ENCODE peak calls at places on chromosomes 2 and 18, in four cellular contexts. T is IMR-90, I is H9, D is H1. J is an unnamed sample.

GRCh38 chr2:129056309-129056958 is 737.8 kb upstream of the HS6ST1 start:
- DNase-seq in T (no peak), I (no peak), D (no peak), J (no peak)

GRCh38 chr18:63775166-63775730 is at the start of gene SERPINB7:
- DNase-seq in T (peak), I (no peak), D (no peak), J (peak)

GRCh38 chr2:169050476-169051240 is 18.7 kb upstream of the DHRS9 start:
- DNase-seq in T (no peak), I (no peak), D (no peak), J (no peak)

GRCh38 chr2:157692768-157693167 is 64.1 kb upstream of the ACVR1C start:
- DNase-seq in T (peak), I (no peak), D (no peak), J (peak)

GRCh38 chr2:9663008-9663879 is 32.4 kb upstream of the YWHAQ start:
- DNase-seq in T (no peak), I (no peak), D (no peak), J (no peak)

GRCh38 chr2:70141754-70142589 is 48.8 kb downstream of the C2orf42 start:
- DNase-seq in T (peak), I (peak), D (peak), J (peak)

GRCh38 chr2:215105607-215106354 is 32.6 kb downstream of the ABCA12 start:
- DNase-seq in T (peak), I (no peak), D (no peak), J (peak)

GRCh38 chr2:241728627-241729026 is 5.8 kb upstream of the D2HGDH start:
- DNase-seq in T (no peak), I (no peak), D (no peak), J (no peak)

GRCh38 chr2:68799138-68799537 is 64.5 kb downstream of the ARHGAP25 start:
- DNase-seq in T (no peak), I (no peak), D (no peak), J (no peak)

GRCh38 chr2:111896007-111896406 is 2.4 kb upstream of the MERTK start:
- DNase-seq in T (no peak), I (no peak), D (no peak), J (no peak)

GRCh38 chr2:128314348-128315121 is 4.1 kb downstream of the HS6ST1 start:
- DNase-seq in T (no peak), I (no peak), D (no peak), J (no peak)

GRCh38 chr2:159612255-159612901 is 4.0 kb downstream of the BAZ2B start:
- DNase-seq in T (peak), I (no peak), D (no peak), J (peak)

GRCh38 chr2:128970332-128971116 is 651.9 kb upstream of the HS6ST1 start:
- DNase-seq in T (no peak), I (no peak), D (no peak), J (no peak)

GRCh38 chr2:52343010-52343409 is 1311.1 kb upstream of the NRXN1 start:
- DNase-seq in T (no peak), I (no peak), D (no peak), J (no peak)

GRCh38 chr2:155708052-155708451 is 624.5 kb downstream of the NR4A2 start:
- DNase-seq in T (no peak), I (no peak), D (no peak), J (no peak)

GRCh38 chr2:165293439-165294420 is 54.5 kb downstream of the SCN2A start:
- DNase-seq in T (peak), I (peak), D (no peak), J (peak)

GRCh38 chr2:195105581-195105980 is 551.4 kb upstream of the SLC39A10 start:
- DNase-seq in T (no peak), I (no peak), D (no peak), J (no peak)

GRCh38 chr2:173806761-173807160 is 158.4 kb downstream of the SP3 start:
- DNase-seq in T (peak), I (no peak), D (peak), J (no peak)

GRCh38 chr2:65663831-65664407 is 231.5 kb upstream of the SPRED2 start:
- DNase-seq in T (no peak), I (no peak), D (no peak), J (peak)

GRCh38 chr2:70726186-70726585 is 41.8 kb downstream of the ADD2 start:
- DNase-seq in T (no peak), I (peak), D (peak), J (no peak)

GRCh38 chr18:27713727-27714080 is 463.2 kb downstream of the CDH2 start:
- DNase-seq in T (peak), I (no peak), D (no peak), J (peak)

DNA sequence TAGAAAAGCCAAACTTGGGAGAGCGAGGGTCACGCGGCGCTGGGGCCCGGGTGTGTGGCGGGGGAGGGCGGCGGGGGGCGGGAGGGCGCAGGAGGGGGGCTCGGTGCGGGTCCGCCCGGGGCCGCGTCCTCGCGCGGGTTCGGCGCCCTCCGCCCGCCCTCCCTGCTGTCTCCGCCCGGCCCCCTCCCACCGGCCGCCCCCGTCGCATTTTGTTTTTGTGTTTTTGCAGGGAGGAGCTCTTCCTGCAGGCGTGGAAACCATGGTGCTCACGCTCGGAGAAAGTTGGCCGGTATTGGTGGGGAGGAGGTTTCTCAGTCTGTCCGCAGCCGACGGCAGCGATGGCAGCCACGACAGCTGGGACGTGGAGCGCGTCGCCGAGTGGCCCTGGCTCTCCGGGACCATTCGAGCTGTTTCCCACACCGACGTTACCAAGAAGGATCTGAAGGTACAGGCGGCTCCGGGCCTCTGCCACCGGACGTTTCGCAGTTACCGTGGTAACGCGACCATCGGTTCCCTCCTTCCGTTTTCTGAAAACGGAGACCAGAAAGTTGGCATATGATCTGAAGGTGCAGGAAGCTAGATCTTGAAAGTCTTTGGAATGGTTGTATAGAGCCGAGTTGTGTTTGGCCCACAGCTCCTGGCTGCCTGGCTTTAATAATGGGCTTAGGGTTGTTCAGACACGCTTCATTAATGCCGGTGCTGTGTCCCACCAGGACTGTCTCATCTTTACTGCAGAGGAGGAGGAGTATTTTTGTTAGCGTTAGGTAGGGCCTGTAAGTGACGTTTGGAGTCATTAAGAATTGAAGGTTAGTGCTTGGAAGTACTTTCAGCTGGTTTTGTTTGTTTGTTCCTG is 844 bp downstream of the KDM3A start:
- DNase-seq in T (peak), I (peak), D (peak), J (peak)
- H4K91ac ChIP-seq in T (peak), I (no peak), D (no peak), J (no peak)

GRCh38 chr2:64067326-64067725 is 48.1 kb upstream of the VPS54 start:
- DNase-seq in T (no peak), I (no peak), D (no peak), J (no peak)
- H3K18ac ChIP-seq in T (no peak), I (no peak), D (no peak), J (no peak)

DNA sequence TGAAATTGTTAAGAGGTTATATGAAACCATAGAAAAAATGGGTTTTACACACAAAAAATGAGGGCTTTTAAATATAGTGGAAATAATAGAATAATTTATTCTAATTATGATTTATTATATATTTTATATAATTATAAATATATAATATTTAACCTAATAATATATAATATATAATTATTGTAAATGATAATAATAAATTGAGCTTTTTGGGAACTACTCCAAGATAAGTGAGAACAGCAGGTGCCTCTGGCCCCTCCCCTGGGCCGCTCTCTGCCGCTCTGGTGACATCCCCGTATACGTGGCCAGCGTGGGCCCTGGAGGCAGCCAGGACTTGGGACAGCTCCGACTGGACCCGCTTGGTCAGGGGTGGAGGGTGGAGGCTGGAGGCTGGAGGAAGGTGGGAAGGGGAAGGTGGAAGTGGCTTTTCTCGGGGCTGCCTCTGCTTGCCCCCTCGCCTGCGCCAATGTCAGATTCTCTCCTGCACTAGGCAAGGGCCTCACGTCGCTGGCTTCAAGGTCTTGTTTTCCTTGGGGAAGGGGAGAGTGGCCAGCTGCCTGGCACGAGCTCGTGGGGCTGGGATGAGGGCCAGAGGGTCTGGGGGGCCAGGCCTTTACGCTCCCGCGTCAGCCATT is 54.7 kb downstream of the NFATC1 start:
- DNase-seq in T (no peak), I (no peak), D (no peak), J (no peak)
- H2AK5ac ChIP-seq in T (no peak), I (no peak), D (no peak), J (no peak)

GRCh38 chr2:96158554-96158940 is 13.3 kb upstream of the DUSP2 start:
- DNase-seq in T (no peak), I (peak), D (no peak), J (no peak)
- H4K91ac ChIP-seq in T (no peak), I (no peak), D (peak), J (no peak)

DNA sequence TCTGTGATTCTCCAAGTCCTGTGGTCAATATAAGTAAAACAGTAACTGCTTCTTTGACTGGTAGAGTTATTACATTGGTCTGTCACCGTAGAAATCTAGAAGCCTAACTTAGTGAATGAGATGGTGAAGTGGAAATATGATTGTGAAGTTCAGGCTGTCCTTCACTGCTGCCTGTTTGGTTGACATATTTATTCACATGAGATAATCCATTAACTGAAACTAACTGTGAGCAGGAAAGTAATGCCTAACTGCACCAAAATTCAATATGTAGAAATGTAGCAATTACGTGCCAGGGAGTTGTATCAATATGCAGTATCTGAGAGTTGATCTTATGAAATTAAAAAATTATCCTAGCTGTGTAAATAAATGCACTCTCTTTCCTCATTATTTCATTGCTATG is 147.7 kb upstream of the APCDD1 start:
- DNase-seq in T (no peak), I (no peak), D (no peak), J (no peak)
- H3K18ac ChIP-seq in T (no peak), I (no peak), D (no peak), J (no peak)

GRCh38 chr2:10968176-10968575 is 56.4 kb downstream of the KCNF1 start:
- DNase-seq in T (no peak), I (no peak), D (no peak), J (no peak)
- H2AK5ac ChIP-seq in T (peak), I (no peak), D (no peak), J (no peak)

DNA sequence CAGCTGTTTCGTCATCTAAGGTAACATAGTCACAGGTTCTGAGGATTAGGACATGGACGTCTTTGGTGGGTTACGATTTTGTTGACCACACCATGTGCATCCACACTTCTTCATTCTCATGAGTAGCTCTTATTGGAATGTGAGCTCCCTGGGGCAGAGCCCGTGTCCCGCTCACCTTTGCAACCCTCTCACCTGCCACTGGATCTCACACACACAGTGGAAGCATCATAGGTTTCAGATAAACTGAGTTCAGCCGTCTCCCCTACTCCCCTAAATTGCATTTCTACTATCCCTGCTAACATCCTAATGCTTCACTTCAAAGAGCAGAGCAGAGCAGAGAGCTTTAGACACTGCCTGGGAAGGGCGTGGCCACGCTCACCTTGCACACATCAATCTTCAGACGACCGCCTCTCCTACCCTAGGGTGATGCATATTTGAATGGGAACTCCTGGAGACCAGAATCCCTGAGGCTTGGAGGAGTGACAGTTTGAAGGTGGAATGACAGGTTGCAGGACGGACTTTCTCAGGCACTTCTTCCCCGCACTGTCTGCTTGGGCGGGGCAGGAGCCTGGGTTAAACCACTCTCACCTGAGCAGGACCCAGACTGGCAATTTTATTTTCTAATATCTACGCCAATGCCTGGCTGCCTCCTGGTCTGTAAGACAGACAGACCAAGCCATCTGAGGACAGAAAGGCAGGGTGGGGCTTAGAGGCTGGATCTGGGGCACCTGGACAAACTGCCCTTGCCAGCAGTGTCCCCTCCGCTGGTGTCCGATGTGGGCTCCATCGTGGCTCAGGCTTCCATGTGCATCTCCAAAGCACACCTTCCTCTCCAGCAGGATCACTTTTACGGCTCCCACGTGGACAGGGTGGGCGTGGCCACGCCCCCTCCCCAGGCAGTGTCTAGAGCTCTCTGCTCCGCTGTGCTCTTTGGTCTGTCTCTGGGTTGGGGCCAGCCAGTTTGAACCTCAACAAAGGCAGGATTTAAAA is 229.5 kb upstream of the COPS8 start:
- DNase-seq in T (no peak), I (no peak), D (no peak), J (no peak)
- H4K91ac ChIP-seq in T (no peak), I (no peak), D (peak), J (peak)

GRCh38 chr2:113175736-113176695 is 2.2 kb downstream of the PSD4 start:
- DNase-seq in T (no peak), I (no peak), D (no peak), J (no peak)
- H3K18ac ChIP-seq in T (no peak), I (no peak), D (no peak), J (no peak)

GRCh38 chr18:23855721-23856120 is 158.8 kb upstream of the TTC39C start:
- DNase-seq in T (no peak), I (no peak), D (no peak), J (no peak)
- H2AK5ac ChIP-seq in T (no peak), I (no peak), D (no peak), J (no peak)

J was measured in mesenchymal stem cell.